ENCODE peak calls at places on chromosomes 1 and 21, in nine cellular contexts. One of them, this sample, is unnamed.
A peak's percentile ranks its signal among the peaks of the same experiment; 100 is the strongest.

GRCh38 chr1:22920026-22920733 is 52.5 kb downstream of the LACTBL1 start:
- DNase-seq in CD4-positive, alpha-beta T cell: no peak
- DNase-seq in GM13977: no peak
- DNase-seq in foreskin keratinocyte: no peak
- DNase-seq in lung: no peak
- DNase-seq in WTC11: no peak
- DNase-seq in fibroblast of lung: no peak
- DNase-seq in HCT116: no peak
- DNase-seq in CD8-positive, alpha-beta T cell: no peak
- DNase-seq in this sample: no peak

GRCh38 chr1:200260587-200261335 is 149.1 kb downstream of the ZNF281 start:
- DNase-seq in CD4-positive, alpha-beta T cell: no peak
- DNase-seq in GM13977: no peak
- DNase-seq in foreskin keratinocyte: no peak
- DNase-seq in lung: no peak
- DNase-seq in WTC11: no peak
- DNase-seq in fibroblast of lung: no peak
- DNase-seq in HCT116: no peak
- DNase-seq in CD8-positive, alpha-beta T cell: no peak
- DNase-seq in this sample: no peak

GRCh38 chr21:31900121-31900895 is 27.5 kb downstream of the HUNK start:
- DNase-seq in CD4-positive, alpha-beta T cell: no peak
- DNase-seq in GM13977: no peak
- DNase-seq in foreskin keratinocyte: no peak
- DNase-seq in lung: no peak
- DNase-seq in WTC11: no peak
- DNase-seq in fibroblast of lung: no peak
- DNase-seq in HCT116: no peak
- DNase-seq in CD8-positive, alpha-beta T cell: no peak
- DNase-seq in this sample: no peak

GRCh38 chr1:47459263-47459788 is 21.5 kb downstream of the FOXD2 start:
- DNase-seq in CD4-positive, alpha-beta T cell: no peak
- DNase-seq in GM13977: no peak
- DNase-seq in foreskin keratinocyte: no peak
- DNase-seq in lung: no peak
- DNase-seq in WTC11: no peak
- DNase-seq in fibroblast of lung: no peak
- DNase-seq in HCT116: no peak
- DNase-seq in CD8-positive, alpha-beta T cell: no peak
- DNase-seq in this sample: no peak

GRCh38 chr21:46304955-46305354 is 18.7 kb downstream of the C21orf58 start:
- DNase-seq in CD4-positive, alpha-beta T cell: no peak
- DNase-seq in GM13977: no peak
- DNase-seq in foreskin keratinocyte: no peak
- DNase-seq in lung: no peak
- DNase-seq in WTC11: no peak
- DNase-seq in fibroblast of lung: no peak
- DNase-seq in HCT116: no peak
- DNase-seq in CD8-positive, alpha-beta T cell: no peak
- DNase-seq in this sample: no peak

GRCh38 chr1:117606608-117607261 is 887 bp downstream of the TENT5C start:
- DNase-seq in CD4-positive, alpha-beta T cell: peak; percentile 39
- DNase-seq in GM13977: no peak
- DNase-seq in foreskin keratinocyte: peak; percentile 40
- DNase-seq in lung: peak; percentile 66
- DNase-seq in WTC11: peak; percentile 32
- DNase-seq in fibroblast of lung: peak; percentile 45
- DNase-seq in HCT116: no peak
- DNase-seq in CD8-positive, alpha-beta T cell: peak; percentile 72
- DNase-seq in this sample: no peak

GRCh38 chr1:62810420-62811274 is 26.7 kb downstream of the ATG4C start:
- DNase-seq in CD4-positive, alpha-beta T cell: no peak
- DNase-seq in GM13977: peak; percentile 22
- DNase-seq in foreskin keratinocyte: no peak
- DNase-seq in lung: no peak
- DNase-seq in WTC11: no peak
- DNase-seq in fibroblast of lung: no peak
- DNase-seq in HCT116: no peak
- DNase-seq in CD8-positive, alpha-beta T cell: no peak
- DNase-seq in this sample: no peak

GRCh38 chr1:43381609-43382008 is 8.0 kb downstream of the MED8 start:
- DNase-seq in CD4-positive, alpha-beta T cell: no peak
- DNase-seq in GM13977: no peak
- DNase-seq in foreskin keratinocyte: no peak
- DNase-seq in lung: no peak
- DNase-seq in WTC11: no peak
- DNase-seq in fibroblast of lung: no peak
- DNase-seq in HCT116: no peak
- DNase-seq in CD8-positive, alpha-beta T cell: no peak
- DNase-seq in this sample: no peak

GRCh38 chr1:215466361-215466760 is 100.7 kb upstream of the KCTD3 start:
- DNase-seq in CD4-positive, alpha-beta T cell: no peak
- DNase-seq in GM13977: no peak
- DNase-seq in foreskin keratinocyte: no peak
- DNase-seq in lung: no peak
- DNase-seq in WTC11: no peak
- DNase-seq in fibroblast of lung: no peak
- DNase-seq in HCT116: no peak
- DNase-seq in CD8-positive, alpha-beta T cell: no peak
- DNase-seq in this sample: no peak

GRCh38 chr1:86504895-86505625 is 36.3 kb downstream of the CLCA1 start:
- DNase-seq in CD4-positive, alpha-beta T cell: no peak
- DNase-seq in GM13977: no peak
- DNase-seq in foreskin keratinocyte: no peak
- DNase-seq in lung: no peak
- DNase-seq in WTC11: no peak
- DNase-seq in fibroblast of lung: peak; percentile 55
- DNase-seq in HCT116: no peak
- DNase-seq in CD8-positive, alpha-beta T cell: no peak
- DNase-seq in this sample: no peak

DNA sequence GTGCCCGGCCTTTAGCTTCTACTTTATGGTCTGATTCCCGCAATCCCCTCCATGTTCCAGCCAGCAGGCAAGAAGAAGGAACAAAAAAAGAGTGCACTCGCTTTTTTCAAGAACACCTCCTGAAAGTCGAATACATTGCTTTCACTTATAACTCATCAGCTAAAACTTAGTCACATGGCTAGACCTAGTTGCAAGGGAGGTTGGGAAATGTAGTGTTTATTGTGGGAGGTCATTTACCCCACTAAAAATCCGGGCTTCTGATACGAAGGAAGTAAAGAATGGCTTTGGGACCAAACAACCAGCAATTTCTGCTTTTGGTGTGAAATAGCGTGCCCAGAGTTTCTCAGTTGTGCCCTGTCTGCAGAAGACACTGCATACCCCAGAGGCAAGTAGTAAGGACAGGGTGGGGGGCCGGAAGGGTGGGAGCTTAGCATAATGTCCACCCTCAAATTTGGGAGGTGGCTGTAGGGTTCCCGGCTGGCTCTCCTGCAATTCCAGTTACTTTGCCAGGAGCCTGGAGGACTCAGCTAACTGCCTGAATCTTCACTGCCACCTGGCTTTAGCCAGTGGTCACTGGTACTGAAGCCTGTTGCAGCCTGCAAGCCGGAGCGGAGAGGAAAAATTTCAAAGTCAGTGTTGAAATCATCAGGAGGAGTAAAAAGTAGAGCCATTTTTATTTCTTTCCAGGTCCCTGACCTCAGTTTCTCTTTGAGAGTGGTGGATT is 57.7 kb upstream of the F3 start:
- DNase-seq in CD4-positive, alpha-beta T cell: no peak
- DNase-seq in GM13977: no peak
- DNase-seq in foreskin keratinocyte: no peak
- DNase-seq in lung: peak; percentile 49
- DNase-seq in WTC11: peak; percentile 59
- DNase-seq in fibroblast of lung: no peak
- DNase-seq in HCT116: no peak
- DNase-seq in CD8-positive, alpha-beta T cell: no peak
- DNase-seq in this sample: no peak
- TF ChIP-seq CTCF in CD4-positive, alpha-beta T cell: no peak
- TF ChIP-seq CTCF in GM13977: no peak
- TF ChIP-seq CTCF in foreskin keratinocyte: peak; percentile 51
- TF ChIP-seq CTCF in lung: peak; percentile 2
- TF ChIP-seq CTCF in WTC11: no peak
- TF ChIP-seq CTCF in fibroblast of lung: peak; percentile 51
- TF ChIP-seq CTCF in HCT116: peak; percentile 51
- TF ChIP-seq CTCF in CD8-positive, alpha-beta T cell: no peak
- TF ChIP-seq CTCF in this sample: peak; percentile 69

GRCh38 chr1:145996433-145997155 is at the start of gene TXNIP:
- DNase-seq in CD4-positive, alpha-beta T cell: peak; percentile 88
- DNase-seq in GM13977: peak; percentile 94
- DNase-seq in foreskin keratinocyte: peak; percentile 81
- DNase-seq in lung: peak; percentile 99
- DNase-seq in WTC11: peak; percentile 99
- DNase-seq in fibroblast of lung: peak; percentile 97
- DNase-seq in HCT116: no peak
- DNase-seq in CD8-positive, alpha-beta T cell: peak; percentile 96
- DNase-seq in this sample: peak; percentile 88

GRCh38 chr1:145999321-146000024 is 3.1 kb upstream of the TXNIP start:
- DNase-seq in CD4-positive, alpha-beta T cell: no peak
- DNase-seq in GM13977: no peak
- DNase-seq in foreskin keratinocyte: no peak
- DNase-seq in lung: no peak
- DNase-seq in WTC11: no peak
- DNase-seq in fibroblast of lung: no peak
- DNase-seq in HCT116: no peak
- DNase-seq in CD8-positive, alpha-beta T cell: peak; percentile 50
- DNase-seq in this sample: no peak

GRCh38 chr1:145995964-145996432 is 381 bp downstream of the TXNIP start:
- DNase-seq in CD4-positive, alpha-beta T cell: no peak
- DNase-seq in GM13977: no peak
- DNase-seq in foreskin keratinocyte: no peak
- DNase-seq in lung: no peak
- DNase-seq in WTC11: no peak
- DNase-seq in fibroblast of lung: no peak
- DNase-seq in HCT116: no peak
- DNase-seq in CD8-positive, alpha-beta T cell: no peak
- DNase-seq in this sample: no peak

GRCh38 chr1:145995148-145995851 is 1.1 kb downstream of the TXNIP start:
- DNase-seq in CD4-positive, alpha-beta T cell: no peak
- DNase-seq in GM13977: no peak
- DNase-seq in foreskin keratinocyte: no peak
- DNase-seq in lung: no peak
- DNase-seq in WTC11: no peak
- DNase-seq in fibroblast of lung: no peak
- DNase-seq in HCT116: no peak
- DNase-seq in CD8-positive, alpha-beta T cell: no peak
- DNase-seq in this sample: no peak

GRCh38 chr1:145997156-145998023 is 1.0 kb upstream of the TXNIP start:
- DNase-seq in CD4-positive, alpha-beta T cell: peak; percentile 52
- DNase-seq in GM13977: peak; percentile 53
- DNase-seq in foreskin keratinocyte: no peak
- DNase-seq in lung: no peak
- DNase-seq in WTC11: no peak
- DNase-seq in fibroblast of lung: peak; percentile 38
- DNase-seq in HCT116: no peak
- DNase-seq in CD8-positive, alpha-beta T cell: peak; percentile 72
- DNase-seq in this sample: no peak
- TF ChIP-seq CTCF in CD4-positive, alpha-beta T cell: no peak
- TF ChIP-seq CTCF in GM13977: no peak
- TF ChIP-seq CTCF in foreskin keratinocyte: no peak
- TF ChIP-seq CTCF in lung: no peak
- TF ChIP-seq CTCF in WTC11: no peak
- TF ChIP-seq CTCF in fibroblast of lung: peak; percentile 15
- TF ChIP-seq CTCF in HCT116: no peak
- TF ChIP-seq CTCF in CD8-positive, alpha-beta T cell: no peak
- TF ChIP-seq CTCF in this sample: no peak

GRCh38 chr1:65625528-65625927 is 167.2 kb upstream of the PDE4B start:
- DNase-seq in CD4-positive, alpha-beta T cell: no peak
- DNase-seq in GM13977: no peak
- DNase-seq in foreskin keratinocyte: no peak
- DNase-seq in lung: no peak
- DNase-seq in WTC11: no peak
- DNase-seq in fibroblast of lung: no peak
- DNase-seq in HCT116: no peak
- DNase-seq in CD8-positive, alpha-beta T cell: no peak
- DNase-seq in this sample: no peak

GRCh38 chr1:65629788-65630187 is 162.9 kb upstream of the PDE4B start:
- DNase-seq in CD4-positive, alpha-beta T cell: no peak
- DNase-seq in GM13977: no peak
- DNase-seq in foreskin keratinocyte: no peak
- DNase-seq in lung: no peak
- DNase-seq in WTC11: no peak
- DNase-seq in fibroblast of lung: no peak
- DNase-seq in HCT116: no peak
- DNase-seq in CD8-positive, alpha-beta T cell: no peak
- DNase-seq in this sample: no peak

GRCh38 chr1:65626003-65626402 is 166.7 kb upstream of the PDE4B start:
- DNase-seq in CD4-positive, alpha-beta T cell: no peak
- DNase-seq in GM13977: no peak
- DNase-seq in foreskin keratinocyte: no peak
- DNase-seq in lung: no peak
- DNase-seq in WTC11: no peak
- DNase-seq in fibroblast of lung: no peak
- DNase-seq in HCT116: no peak
- DNase-seq in CD8-positive, alpha-beta T cell: no peak
- DNase-seq in this sample: no peak

DNA sequence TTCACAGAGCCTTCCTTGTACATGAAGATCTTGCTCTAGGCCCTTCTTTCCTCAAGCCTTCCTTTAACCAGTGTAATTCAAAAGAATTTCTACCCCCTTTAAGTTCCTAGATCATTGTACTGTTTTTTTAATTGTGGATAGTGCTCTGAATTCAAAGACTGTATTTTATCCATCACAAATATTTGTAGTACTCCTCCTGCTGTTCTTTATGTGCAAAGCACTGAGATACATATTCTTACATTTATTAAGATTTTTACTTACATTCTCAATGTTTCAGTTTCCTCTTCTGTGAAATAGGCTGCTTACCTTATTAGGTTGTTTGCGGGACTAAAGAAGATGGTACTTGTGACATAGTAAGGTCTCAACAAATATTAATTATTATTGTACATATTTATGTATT is 168.8 kb upstream of the PDE4B start:
- DNase-seq in CD4-positive, alpha-beta T cell: no peak
- DNase-seq in GM13977: no peak
- DNase-seq in foreskin keratinocyte: no peak
- DNase-seq in lung: no peak
- DNase-seq in WTC11: no peak
- DNase-seq in fibroblast of lung: no peak
- DNase-seq in HCT116: no peak
- DNase-seq in CD8-positive, alpha-beta T cell: no peak
- DNase-seq in this sample: no peak
- TF ChIP-seq CTCF in CD4-positive, alpha-beta T cell: no peak
- TF ChIP-seq CTCF in GM13977: no peak
- TF ChIP-seq CTCF in foreskin keratinocyte: no peak
- TF ChIP-seq CTCF in lung: no peak
- TF ChIP-seq CTCF in WTC11: no peak
- TF ChIP-seq CTCF in fibroblast of lung: peak; percentile 19
- TF ChIP-seq CTCF in HCT116: no peak
- TF ChIP-seq CTCF in CD8-positive, alpha-beta T cell: no peak
- TF ChIP-seq CTCF in this sample: no peak

DNA sequence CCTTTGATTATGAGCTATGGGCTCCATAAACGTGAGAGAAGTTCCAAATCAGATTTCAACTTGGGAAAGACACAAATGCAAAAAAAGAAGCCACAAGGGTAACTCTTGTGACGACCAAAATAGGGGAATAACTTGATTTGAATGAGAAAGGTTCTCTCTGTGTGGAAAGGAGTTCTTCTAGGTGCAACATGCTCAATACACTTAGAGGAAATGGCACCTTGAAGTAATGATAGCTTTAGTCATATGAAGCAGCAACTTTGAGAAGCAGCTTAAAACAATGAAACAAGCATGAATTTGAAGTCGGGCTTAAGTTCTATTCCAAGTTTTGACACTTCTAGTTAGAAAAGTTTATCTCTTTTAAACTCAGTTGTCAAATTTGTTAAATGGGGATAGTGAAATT is 21.8 kb upstream of the RGS1 start:
- DNase-seq in CD4-positive, alpha-beta T cell: no peak
- DNase-seq in GM13977: no peak
- DNase-seq in foreskin keratinocyte: no peak
- DNase-seq in lung: no peak
- DNase-seq in WTC11: no peak
- DNase-seq in fibroblast of lung: no peak
- DNase-seq in HCT116: no peak
- DNase-seq in CD8-positive, alpha-beta T cell: no peak
- DNase-seq in this sample: no peak
- TF ChIP-seq CTCF in CD4-positive, alpha-beta T cell: no peak
- TF ChIP-seq CTCF in GM13977: no peak
- TF ChIP-seq CTCF in foreskin keratinocyte: no peak
- TF ChIP-seq CTCF in lung: no peak
- TF ChIP-seq CTCF in WTC11: no peak
- TF ChIP-seq CTCF in fibroblast of lung: no peak
- TF ChIP-seq CTCF in HCT116: no peak
- TF ChIP-seq CTCF in CD8-positive, alpha-beta T cell: no peak
- TF ChIP-seq CTCF in this sample: no peak